ENCODE peak calls at places on chromosome 22, in six cellular contexts. One of them, this sample, is unnamed.

GRCh38 chr22:35940166-35940565 is 88.5 kb downstream of the RBFOX2 start:
- DNase-seq in H1: no peak
- DNase-seq in IMR-90: no peak
- DNase-seq in trophoblast cell: no peak
- DNase-seq in H9: no peak
- DNase-seq in neuronal stem cell: no peak
- DNase-seq in this sample: no peak

GRCh38 chr22:37254867-37255233 is 10.8 kb upstream of the RAC2 start:
- DNase-seq in neuronal stem cell: no peak
- DNase-seq in H9: no peak
- DNase-seq in trophoblast cell: no peak
- DNase-seq in H1: no peak
- DNase-seq in IMR-90: peak; percentile 54
- DNase-seq in this sample: peak; percentile 47

GRCh38 chr22:17198188-17199130 is 20.8 kb downstream of the ADA2 start:
- DNase-seq in neuronal stem cell: peak; percentile 90
- DNase-seq in trophoblast cell: no peak
- DNase-seq in H1: peak; percentile 92
- DNase-seq in H9: peak; percentile 93
- DNase-seq in IMR-90: no peak
- DNase-seq in this sample: peak; percentile 6

GRCh38 chr22:34917239-34917638 is 148.7 kb upstream of the ISX start:
- DNase-seq in H1: no peak
- DNase-seq in H9: no peak
- DNase-seq in neuronal stem cell: no peak
- DNase-seq in trophoblast cell: no peak
- DNase-seq in IMR-90: no peak
- DNase-seq in this sample: no peak

GRCh38 chr22:20904008-20904979 is 12.9 kb upstream of the CRKL start:
- DNase-seq in H9: no peak
- DNase-seq in IMR-90: peak; percentile 99
- DNase-seq in neuronal stem cell: no peak
- DNase-seq in H1: no peak
- DNase-seq in trophoblast cell: peak; percentile 86
- DNase-seq in this sample: peak; percentile 96

GRCh38 chr22:40329466-40329865 is 16.8 kb upstream of the ADSL start:
- DNase-seq in neuronal stem cell: no peak
- DNase-seq in H9: no peak
- DNase-seq in trophoblast cell: peak; percentile 28
- DNase-seq in IMR-90: no peak
- DNase-seq in H1: no peak
- DNase-seq in this sample: no peak

GRCh38 chr22:36366291-36366708 is 21.5 kb downstream of the MYH9 start:
- DNase-seq in neuronal stem cell: no peak
- DNase-seq in H1: no peak
- DNase-seq in trophoblast cell: no peak
- DNase-seq in IMR-90: peak; percentile 68
- DNase-seq in H9: no peak
- DNase-seq in this sample: peak; percentile 74

GRCh38 chr22:44151661-44152060 is 29.1 kb upstream of the PARVG start:
- DNase-seq in H1: no peak
- DNase-seq in trophoblast cell: no peak
- DNase-seq in neuronal stem cell: no peak
- DNase-seq in H9: no peak
- DNase-seq in IMR-90: peak; percentile 78
- DNase-seq in this sample: peak; percentile 57

GRCh38 chr22:50276143-50276542 is 6.0 kb upstream of the MAPK11 start:
- DNase-seq in H9: peak; percentile 54
- DNase-seq in IMR-90: peak; percentile 43
- DNase-seq in neuronal stem cell: no peak
- DNase-seq in trophoblast cell: no peak
- DNase-seq in H1: peak; percentile 77
- DNase-seq in this sample: no peak

GRCh38 chr22:45632791-45633515 is 38.7 kb upstream of the ATXN10 start:
- DNase-seq in H9: no peak
- DNase-seq in IMR-90: no peak
- DNase-seq in neuronal stem cell: no peak
- DNase-seq in trophoblast cell: no peak
- DNase-seq in H1: no peak
- DNase-seq in this sample: no peak

GRCh38 chr22:46563381-46564083 is 26.1 kb upstream of the CELSR1 start:
- DNase-seq in H9: peak; percentile 88
- DNase-seq in trophoblast cell: peak; percentile 47
- DNase-seq in IMR-90: peak; percentile 37
- DNase-seq in H1: peak; percentile 91
- DNase-seq in neuronal stem cell: no peak
- DNase-seq in this sample: peak; percentile 46

GRCh38 chr22:20905415-20906386 is 11.5 kb upstream of the CRKL start:
- DNase-seq in IMR-90: no peak
- DNase-seq in neuronal stem cell: no peak
- DNase-seq in H9: no peak
- DNase-seq in trophoblast cell: peak; percentile 33
- DNase-seq in H1: no peak
- DNase-seq in this sample: no peak

GRCh38 chr22:17631076-17631565 is 2.6 kb upstream of the ATP6V1E1 start:
- DNase-seq in neuronal stem cell: no peak
- DNase-seq in H9: no peak
- DNase-seq in H1: no peak
- DNase-seq in IMR-90: no peak
- DNase-seq in trophoblast cell: no peak
- DNase-seq in this sample: no peak

GRCh38 chr22:31613286-31613903 is 48.6 kb downstream of the PISD start:
- DNase-seq in H1: no peak
- DNase-seq in H9: no peak
- DNase-seq in trophoblast cell: no peak
- DNase-seq in IMR-90: no peak
- DNase-seq in neuronal stem cell: no peak
- DNase-seq in this sample: no peak

GRCh38 chr22:30969532-30970355 is 679 bp downstream of the TUG1 start:
- DNase-seq in IMR-90: peak; percentile 44
- DNase-seq in neuronal stem cell: no peak
- DNase-seq in H9: peak; percentile 32
- DNase-seq in H1: no peak
- DNase-seq in trophoblast cell: peak; percentile 8
- DNase-seq in this sample: peak; percentile 61

GRCh38 chr22:50032109-50032871 is 19.7 kb upstream of the IL17REL start:
- DNase-seq in neuronal stem cell: no peak
- DNase-seq in trophoblast cell: no peak
- DNase-seq in H9: no peak
- DNase-seq in H1: no peak
- DNase-seq in IMR-90: no peak
- DNase-seq in this sample: no peak

GRCh38 chr22:30998329-30998728 is 29.3 kb downstream of the TUG1 start:
- DNase-seq in IMR-90: no peak
- DNase-seq in H9: no peak
- DNase-seq in neuronal stem cell: no peak
- DNase-seq in H1: no peak
- DNase-seq in trophoblast cell: no peak
- DNase-seq in this sample: no peak

GRCh38 chr22:30305906-30306628 is 16.8 kb upstream of the CASTOR1 start:
- DNase-seq in H9: no peak
- DNase-seq in IMR-90: no peak
- DNase-seq in trophoblast cell: no peak
- DNase-seq in neuronal stem cell: no peak
- DNase-seq in H1: no peak
- DNase-seq in this sample: no peak

GRCh38 chr22:38452373-38453064 is 2.5 kb downstream of the KCNJ4 start:
- DNase-seq in H1: no peak
- DNase-seq in trophoblast cell: no peak
- DNase-seq in neuronal stem cell: no peak
- DNase-seq in IMR-90: peak; percentile 26
- DNase-seq in H9: no peak
- DNase-seq in this sample: no peak

GRCh38 chr22:38451864-38452263 is 3.1 kb downstream of the KCNJ4 start:
- DNase-seq in trophoblast cell: no peak
- DNase-seq in H9: no peak
- DNase-seq in IMR-90: no peak
- DNase-seq in H1: no peak
- DNase-seq in neuronal stem cell: no peak
- DNase-seq in this sample: no peak

GRCh38 chr22:38450234-38450797 is 4.7 kb downstream of the KCNJ4 start:
- DNase-seq in trophoblast cell: no peak
- DNase-seq in neuronal stem cell: no peak
- DNase-seq in IMR-90: no peak
- DNase-seq in H1: no peak
- DNase-seq in H9: no peak
- DNase-seq in this sample: no peak

GRCh38 chr22:38449776-38450175 is 5.2 kb downstream of the KCNJ4 start:
- DNase-seq in IMR-90: no peak
- DNase-seq in trophoblast cell: no peak
- DNase-seq in H9: no peak
- DNase-seq in H1: no peak
- DNase-seq in neuronal stem cell: no peak
- DNase-seq in this sample: no peak

DNA sequence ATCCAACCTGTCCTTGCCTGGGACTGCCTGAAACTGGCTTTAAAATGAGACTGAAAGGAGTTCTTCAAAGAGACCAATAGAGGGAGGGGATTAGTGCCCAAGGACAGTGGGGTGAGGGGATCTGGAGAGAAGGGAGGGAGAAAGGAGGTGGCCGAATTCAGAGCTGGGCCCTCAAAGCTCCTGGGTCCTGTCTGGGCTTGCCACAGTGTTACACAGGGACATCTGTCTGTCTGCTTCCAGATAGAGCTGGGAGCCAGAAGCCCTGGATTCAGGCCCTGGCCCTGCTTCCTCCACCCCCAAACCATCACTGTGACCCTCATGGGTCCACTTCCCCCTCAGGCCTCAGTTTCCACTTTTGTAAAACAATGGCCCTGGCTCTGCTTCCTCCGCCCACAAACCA is 3.6 kb downstream of the KCNJ4 start:
- DNase-seq in IMR-90: no peak
- DNase-seq in H9: no peak
- DNase-seq in trophoblast cell: no peak
- DNase-seq in neuronal stem cell: no peak
- DNase-seq in H1: no peak
- DNase-seq in this sample: no peak
- H3K14ac ChIP-seq in IMR-90: no peak overlapping the region
- H3K14ac ChIP-seq in H9: no peak overlapping the region
- H3K14ac ChIP-seq in trophoblast cell: no peak overlapping the region
- H3K14ac ChIP-seq in neuronal stem cell: no peak overlapping the region
- H3K14ac ChIP-seq in H1: no peak overlapping the region
- H3K14ac ChIP-seq in this sample: no peak overlapping the region

GRCh38 chr22:33757443-33758124 is 162.7 kb downstream of the LARGE1 start:
- DNase-seq in H1: no peak
- DNase-seq in IMR-90: no peak
- DNase-seq in H9: no peak
- DNase-seq in trophoblast cell: no peak
- DNase-seq in neuronal stem cell: no peak
- DNase-seq in this sample: no peak
- H3K9ac ChIP-seq in H1: no peak overlapping the region
- H3K9ac ChIP-seq in IMR-90: no peak overlapping the region
- H3K9ac ChIP-seq in H9: no peak overlapping the region
- H3K9ac ChIP-seq in trophoblast cell: no peak overlapping the region
- H3K9ac ChIP-seq in neuronal stem cell: no peak overlapping the region
- H3K9ac ChIP-seq in this sample: no peak overlapping the region

GRCh38 chr22:28835630-28836189 is 35.3 kb upstream of the XBP1 start:
- DNase-seq in IMR-90: no peak
- DNase-seq in H1: no peak
- DNase-seq in H9: no peak
- DNase-seq in neuronal stem cell: no peak
- DNase-seq in trophoblast cell: no peak
- DNase-seq in this sample: no peak

GRCh38 chr22:28829358-28830181 is 29.2 kb upstream of the XBP1 start:
- DNase-seq in neuronal stem cell: peak; percentile 70
- DNase-seq in H9: peak; percentile 68
- DNase-seq in IMR-90: peak; percentile 73
- DNase-seq in trophoblast cell: peak; percentile 53
- DNase-seq in H1: peak; percentile 87
- DNase-seq in this sample: peak; percentile 75

GRCh38 chr22:28831140-28832072 is 31.0 kb upstream of the XBP1 start:
- DNase-seq in neuronal stem cell: no peak
- DNase-seq in H1: no peak
- DNase-seq in H9: no peak
- DNase-seq in IMR-90: no peak
- DNase-seq in trophoblast cell: no peak
- DNase-seq in this sample: no peak

GRCh38 chr22:28833276-28833923 is 33.0 kb upstream of the XBP1 start:
- DNase-seq in H9: no peak
- DNase-seq in IMR-90: no peak
- DNase-seq in H1: no peak
- DNase-seq in trophoblast cell: no peak
- DNase-seq in neuronal stem cell: no peak
- DNase-seq in this sample: no peak

DNA sequence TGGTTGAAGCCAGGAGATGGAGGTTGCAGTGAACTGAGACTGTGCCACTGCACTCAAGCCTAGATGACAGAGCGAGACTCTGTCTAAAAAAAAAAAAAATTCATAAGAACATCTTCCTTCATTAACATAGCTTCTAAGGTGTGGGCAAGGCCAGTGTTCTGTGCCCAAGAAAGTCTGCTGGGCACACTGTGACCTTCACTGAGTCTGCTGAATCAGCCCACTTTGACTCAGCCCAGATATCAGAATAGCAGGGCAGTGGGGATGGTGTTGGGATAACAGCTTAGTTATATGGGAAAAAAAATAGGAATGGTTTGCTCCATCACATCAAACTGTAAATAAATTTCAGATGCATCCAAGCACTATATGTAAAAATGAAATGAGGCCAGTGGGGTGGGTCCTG is 32.4 kb upstream of the XBP1 start:
- DNase-seq in neuronal stem cell: no peak
- DNase-seq in H9: no peak
- DNase-seq in H1: no peak
- DNase-seq in IMR-90: no peak
- DNase-seq in trophoblast cell: no peak
- DNase-seq in this sample: no peak
- H3K14ac ChIP-seq in neuronal stem cell: no peak overlapping the region
- H3K14ac ChIP-seq in H9: no peak overlapping the region
- H3K14ac ChIP-seq in H1: no peak overlapping the region
- H3K14ac ChIP-seq in IMR-90: no peak overlapping the region
- H3K14ac ChIP-seq in trophoblast cell: no peak overlapping the region
- H3K14ac ChIP-seq in this sample: no peak overlapping the region

GRCh38 chr22:42844756-42845155 is 12.3 kb downstream of the ARFGAP3 start:
- DNase-seq in H1: no peak
- DNase-seq in IMR-90: peak; percentile 39
- DNase-seq in trophoblast cell: peak; percentile 40
- DNase-seq in H9: no peak
- DNase-seq in neuronal stem cell: no peak
- DNase-seq in this sample: peak; percentile 63
- H3K9ac ChIP-seq in H1: no peak overlapping the region
- H3K9ac ChIP-seq in IMR-90: no peak overlapping the region
- H3K9ac ChIP-seq in trophoblast cell: no peak overlapping the region
- H3K9ac ChIP-seq in H9: no peak overlapping the region
- H3K9ac ChIP-seq in neuronal stem cell: no peak overlapping the region
- H3K9ac ChIP-seq in this sample: no peak overlapping the region

GRCh38 chr22:26779108-26779507 is 121.7 kb downstream of the MIAT start:
- DNase-seq in H9: no peak
- DNase-seq in neuronal stem cell: no peak
- DNase-seq in H1: no peak
- DNase-seq in IMR-90: no peak
- DNase-seq in trophoblast cell: no peak
- DNase-seq in this sample: no peak
- H3K14ac ChIP-seq in H9: no peak overlapping the region
- H3K14ac ChIP-seq in neuronal stem cell: no peak overlapping the region
- H3K14ac ChIP-seq in H1: no peak overlapping the region
- H3K14ac ChIP-seq in IMR-90: no peak overlapping the region
- H3K14ac ChIP-seq in trophoblast cell: no peak overlapping the region
- H3K14ac ChIP-seq in this sample: no peak overlapping the region

This sample was measured in mesenchymal stem cell.